ENCODE peak calls at places on chromosomes 16 and 17, in eight cellular contexts. N is renal cortical epithelial cell; P is hepatocyte; K is stimulated activated CD8-positive, alpha-beta memory T cell treated with anti-CD3 and anti-CD28 coated beads, Interleukin-4, amount 100 ng/mL, for 1 hour; L is GM13977; X is epithelial cell of esophagus; D is germinal center; F is iPS-NIHi11. I is an unnamed sample.

GRCh38 chr16:49456763-49457162 is 83.2 kb downstream of the C16orf78 start:
- DNase-seq in K (no peak), N (no peak), D (no peak), P (no peak), X (no peak), F (no peak), L (no peak), I (no peak)

GRCh38 chr16:19711643-19712042 is 6.4 kb downstream of the KNOP1 start:
- DNase-seq in N (no peak), K (no peak), F (no peak), X (no peak), D (no peak), L (no peak), P (no peak), I (no peak)

GRCh38 chr17:44546711-44547606 is 10.3 kb upstream of the FZD2 start:
- DNase-seq in N (peak), K (no peak), F (no peak), X (peak), L (no peak), P (no peak), D (no peak), I (no peak)

GRCh38 chr16:11682655-11683096 is 14.4 kb downstream of the SNN start:
- DNase-seq in X (peak), D (no peak), L (no peak), P (no peak), N (peak), F (no peak), K (no peak), I (no peak)

GRCh38 chr17:82531431-82531881 is 11.9 kb downstream of the FOXK2 start:
- DNase-seq in N (peak), D (no peak), K (no peak), L (no peak), X (peak), P (no peak), F (no peak), I (no peak)

GRCh38 chr17:50148226-50149098 is 2.0 kb downstream of the PPP1R9B start:
- DNase-seq in N (no peak), L (peak), K (peak), P (peak), F (peak), D (peak), X (peak), I (peak)

GRCh38 chr16:87043273-87044030 is 273.7 kb downstream of the C16orf95 start:
- DNase-seq in D (no peak), X (no peak), P (no peak), K (no peak), F (no peak), L (no peak), N (peak), I (no peak)

GRCh38 chr17:33039874-33040273 is 48.2 kb downstream of the SPACA3 start:
- DNase-seq in L (no peak), F (no peak), X (peak), P (no peak), D (no peak), N (peak), K (no peak), I (no peak)

GRCh38 chr16:52785653-52786052 is 238.7 kb upstream of the TOX3 start:
- DNase-seq in N (no peak), P (no peak), K (no peak), X (no peak), F (no peak), L (no peak), D (no peak), I (no peak)

GRCh38 chr16:77782694-77783093 is 5.7 kb upstream of the VAT1L start:
- DNase-seq in F (no peak), P (no peak), D (no peak), L (no peak), X (peak), K (no peak), N (no peak), I (no peak)

GRCh38 chr17:45146616-45147101 is 1.6 kb upstream of the HEXIM1 start:
- DNase-seq in N (peak), X (no peak), K (no peak), P (peak), D (no peak), F (no peak), L (no peak), I (no peak)

GRCh38 chr16:87963400-87963799 is 12.2 kb downstream of the BANP start:
- DNase-seq in X (peak), N (peak), F (no peak), P (no peak), D (no peak), L (no peak), K (peak), I (no peak)

GRCh38 chr16:67528870-67529638 is 425 bp downstream of the RIPOR1 start:
- DNase-seq in K (no peak), X (peak), P (peak), D (no peak), L (peak), N (no peak), F (peak), I (peak)

GRCh38 chr17:59353106-59353854 is 21.8 kb downstream of the YPEL2 start:
- DNase-seq in K (no peak), F (no peak), N (no peak), P (no peak), X (no peak), L (no peak), D (no peak), I (no peak)

GRCh38 chr17:65857713-65858112 is 296.3 kb upstream of the AXIN2 start:
- DNase-seq in L (no peak), P (no peak), X (no peak), D (no peak), N (no peak), F (no peak), K (no peak), I (no peak)

GRCh38 chr16:85258166-85258565 is 145.9 kb upstream of the CIBAR2 start:
- DNase-seq in P (no peak), N (no peak), F (no peak), X (no peak), D (no peak), L (no peak), K (no peak), I (no peak)

GRCh38 chr16:60077791-60078280 is 1343.7 kb upstream of the GOT2 start:
- DNase-seq in D (no peak), N (no peak), L (no peak), P (no peak), X (peak), K (no peak), F (no peak), I (no peak)

GRCh38 chr17:79851461-79851817 is 12.2 kb upstream of the CBX4 start:
- DNase-seq in P (no peak), N (peak), L (no peak), X (peak), K (no peak), D (no peak), F (no peak), I (no peak)

GRCh38 chr17:16915752-16916556 is 56.0 kb downstream of the TNFRSF13B start:
- DNase-seq in P (peak), N (peak), L (peak), D (peak), K (no peak), F (peak), X (peak), I (peak)

GRCh38 chr16:77553130-77553529 is 118.3 kb upstream of the ADAMTS18 start:
- DNase-seq in P (no peak), L (no peak), X (no peak), D (no peak), N (no peak), F (no peak), K (no peak), I (no peak)

GRCh38 chr17:27651411-27652345 is 20.7 kb downstream of the LGALS9 start:
- DNase-seq in N (no peak), D (peak), P (peak), F (no peak), L (peak), X (peak), K (peak), I (peak)

GRCh38 chr17:76901542-76902197 is 33.5 kb downstream of the MGAT5B start:
- DNase-seq in X (no peak), D (no peak), P (no peak), L (no peak), K (no peak), N (no peak), F (no peak), I (no peak)

I was measured in nephron progenitor cell.